ENCODE peak calls at places on chromosomes 7 and 10, in nine cellular contexts. O is AG04449, J is psoas muscle, M is dorsolateral prefrontal cortex, A is pancreas, Z is H9, G is AG09319, V is endothelial cell, N is uterus. B is an unnamed sample.
A peak's percentile ranks its signal among the peaks of the same experiment; 100 is the strongest.

GRCh38 chr10:27743736-27744477 is 1.7 kb downstream of the MKX start:
- DNase-seq in O (no peak), J (no peak), M (no peak), A (peak; percentile 61), Z (no peak), G (no peak), V (no peak), N (peak; percentile 16), B (no peak)

GRCh38 chr7:31327071-31327470 is 13.5 kb downstream of the NEUROD6 start:
- DNase-seq in O (no peak), J (no peak), M (no peak), A (no peak), Z (peak; percentile 38), G (no peak), V (no peak), N (no peak), B (no peak)

GRCh38 chr10:119545310-119545709 is 2.8 kb upstream of the RGS10 start:
- DNase-seq in O (no peak), J (no peak), M (no peak), A (no peak), Z (no peak), G (no peak), V (no peak), N (no peak), B (no peak)

GRCh38 chr7:149718730-149719049 is 54.7 kb downstream of the ZNF467 start:
- DNase-seq in O (no peak), J (no peak), M (no peak), A (no peak), Z (no peak), G (no peak), V (no peak), N (no peak), B (no peak)

GRCh38 chr7:30831936-30832335 is 60.7 kb downstream of the MINDY4 start:
- DNase-seq in O (no peak), J (no peak), M (no peak), A (no peak), Z (peak; percentile 2), G (no peak), V (no peak), N (no peak), B (no peak)

GRCh38 chr7:25795824-25796235 is 356.2 kb upstream of the NFE2L3 start:
- DNase-seq in O (no peak), J (no peak), M (no peak), A (no peak), Z (no peak), G (peak; percentile 59), V (no peak), N (no peak), B (no peak)

GRCh38 chr7:21671859-21672258 is 129.0 kb downstream of the DNAH11 start:
- DNase-seq in O (no peak), J (no peak), M (no peak), A (no peak), Z (no peak), G (no peak), V (no peak), N (no peak), B (no peak)

GRCh38 chr10:58712136-58712535 is 199.5 kb downstream of the BICC1 start:
- DNase-seq in O (no peak), J (no peak), M (no peak), A (no peak), Z (no peak), G (no peak), V (no peak), N (no peak), B (no peak)

GRCh38 chr7:98360221-98361124 is 40.4 kb downstream of the BAIAP2L1 start:
- DNase-seq in O (no peak), J (no peak), M (no peak), A (no peak), Z (peak; percentile 78), G (no peak), V (peak; percentile 37), N (no peak), B (no peak)

GRCh38 chr7:107446988-107447387 is 22.9 kb upstream of the GPR22 start:
- DNase-seq in O (no peak), J (no peak), M (no peak), A (no peak), Z (no peak), G (no peak), V (no peak), N (no peak), B (no peak)

GRCh38 chr7:138970446-138970845 is 10.7 kb downstream of the KIAA1549 start:
- DNase-seq in O (no peak), J (no peak), M (no peak), A (no peak), Z (no peak), G (no peak), V (no peak), N (no peak), B (no peak)

GRCh38 chr10:120582753-120583152 is 125.7 kb downstream of the PLPP4 start:
- DNase-seq in O (no peak), J (no peak), M (no peak), A (no peak), Z (no peak), G (no peak), V (no peak), N (no peak), B (no peak)

GRCh38 chr10:8047452-8048280 is 6.8 kb upstream of the GATA3 start:
- DNase-seq in O (no peak), J (no peak), M (no peak), A (no peak), Z (no peak), G (no peak), V (no peak), N (no peak), B (no peak)

GRCh38 chr10:8365935-8366911 is 311.7 kb downstream of the GATA3 start:
- DNase-seq in O (no peak), J (no peak), M (no peak), A (no peak), Z (no peak), G (no peak), V (no peak), N (no peak), B (no peak)

GRCh38 chr10:46546591-46547330 is 9.7 kb downstream of the GPRIN2 start:
- DNase-seq in O (no peak), J (peak; percentile 14), M (peak; percentile 45), A (peak; percentile 72), Z (peak; percentile 29), G (no peak), V (peak; percentile 3), N (peak; percentile 12), B (peak; percentile 20)

GRCh38 chr10:100988166-100988565 is 823 bp downstream of the TWNK start:
- DNase-seq in O (no peak), J (no peak), M (no peak), A (no peak), Z (no peak), G (no peak), V (no peak), N (no peak), B (no peak)

DNA sequence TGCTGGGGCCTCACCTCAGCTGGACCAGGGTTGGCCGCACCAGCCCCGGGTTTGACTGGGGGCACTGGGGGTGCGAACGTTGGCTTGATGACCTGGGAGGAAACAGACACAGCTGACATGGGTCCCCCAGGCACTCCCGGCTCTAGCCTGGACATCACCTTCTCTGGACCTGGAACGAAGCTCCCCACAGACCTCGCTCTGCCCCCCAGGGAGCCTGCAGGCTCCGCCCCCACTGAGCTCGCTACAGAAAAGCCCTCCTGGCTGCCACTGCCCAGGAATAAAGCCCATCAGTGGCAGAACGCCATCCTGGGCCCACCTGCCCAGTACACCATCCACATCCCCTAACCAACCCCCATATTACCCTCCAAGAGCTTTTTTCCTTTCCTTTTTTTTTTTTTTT is 13.0 kb downstream of the ADAM8 start:
- DNase-seq in O (no peak), J (no peak), M (no peak), A (no peak), Z (no peak), G (no peak), V (no peak), N (no peak), B (no peak)
- TF ChIP-seq CTCF in O (no peak), J (no peak), M (no peak), A (no peak), Z (no peak), G (no peak), V (no peak), N (no peak), B (no peak)

GRCh38 chr7:134016223-134016941 is 110.8 kb upstream of the LRGUK start:
- DNase-seq in O (peak; percentile 4), J (no peak), M (no peak), A (no peak), Z (peak; percentile 38), G (no peak), V (peak; percentile 54), N (no peak), B (no peak)

GRCh38 chr7:134014935-134015334 is 112.2 kb upstream of the LRGUK start:
- DNase-seq in O (no peak), J (no peak), M (no peak), A (no peak), Z (no peak), G (no peak), V (no peak), N (no peak), B (no peak)

GRCh38 chr7:134019251-134019650 is 107.9 kb upstream of the LRGUK start:
- DNase-seq in O (no peak), J (no peak), M (no peak), A (no peak), Z (no peak), G (no peak), V (no peak), N (no peak), B (no peak)

GRCh38 chr7:134018321-134018720 is 108.8 kb upstream of the LRGUK start:
- DNase-seq in O (no peak), J (no peak), M (no peak), A (no peak), Z (no peak), G (no peak), V (no peak), N (no peak), B (no peak)

DNA sequence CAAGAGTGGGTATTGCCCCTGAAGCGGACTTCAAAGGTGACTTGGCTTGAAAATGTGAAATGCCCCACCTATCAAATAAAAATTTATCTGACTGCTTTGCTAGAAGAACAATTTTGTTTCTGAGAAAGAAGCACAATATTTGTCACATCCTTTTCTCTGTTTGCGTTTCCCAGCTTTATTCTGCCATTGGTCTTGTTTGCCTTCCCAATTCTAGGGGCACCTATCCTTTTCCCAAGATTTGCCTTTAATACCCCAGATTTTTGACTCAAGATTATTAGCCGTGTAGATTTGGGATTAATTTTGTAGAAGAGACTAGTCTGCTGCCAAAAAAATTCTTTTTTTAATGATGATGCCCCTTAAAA is 110.2 kb upstream of the LRGUK start:
- DNase-seq in O (no peak), J (no peak), M (no peak), A (no peak), Z (no peak), G (no peak), V (no peak), N (no peak), B (no peak)
- TF ChIP-seq CTCF in O (no peak), J (no peak), M (no peak), A (no peak), Z (peak; percentile 6), G (no peak), V (no peak), N (no peak), B (no peak)

GRCh38 chr10:34081948-34082347 is 733.1 kb downstream of the PARD3 start:
- DNase-seq in O (no peak), J (no peak), M (no peak), A (no peak), Z (no peak), G (no peak), V (no peak), N (no peak), B (no peak)
- TF ChIP-seq CTCF in O (peak; percentile 12), J (no peak), M (no peak), A (no peak), Z (peak; percentile 52), G (no peak), V (no peak), N (no peak), B (no peak)

GRCh38 chr7:35849158-35849831 is 48.4 kb downstream of the SEPTIN7 start:
- DNase-seq in O (no peak), J (no peak), M (no peak), A (no peak), Z (no peak), G (no peak), V (no peak), N (no peak), B (no peak)
- TF ChIP-seq CTCF in O (no peak), J (no peak), M (no peak), A (no peak), Z (no peak), G (no peak), V (peak; percentile 24), N (no peak), B (no peak)